ENCODE peak calls at places on chromosome 15, in six cellular contexts. Y is activated T-cell treated with anti-CD3 and anti-CD28 coated beads, Interleukin-2, amount 50 U/mL, for 72 hours; W is amniotic stem cell; I is islet precursor cell; J is stimulated activated CD8-positive, alpha-beta memory T cell treated with anti-CD3 and anti-CD28 coated beads, Interleukin-4, amount 100 ng/mL, for 4 hours; U is fibroblast of the conjunctiva. L is an unnamed sample.

GRCh38 chr15:99566157-99566900 is 545 bp downstream of the MEF2A start:
- DNase-seq in Y (peak), W (no peak), I (peak), J (no peak), U (no peak), L (peak)

GRCh38 chr15:64928626-64929220 is 17.0 kb downstream of the ANKDD1A start:
- DNase-seq in Y (no peak), W (no peak), I (no peak), J (no peak), U (no peak), L (no peak)

GRCh38 chr15:94001113-94001919 is 230.0 kb upstream of the MCTP2 start:
- DNase-seq in Y (no peak), W (no peak), I (no peak), J (no peak), U (no peak), L (no peak)

GRCh38 chr15:58923696-58924300 is 9.7 kb downstream of the SLTM start:
- DNase-seq in Y (no peak), W (no peak), I (no peak), J (no peak), U (peak), L (no peak)

GRCh38 chr15:96072821-96073220 is 257.7 kb upstream of the NR2F2 start:
- DNase-seq in Y (no peak), W (no peak), I (no peak), J (no peak), U (no peak), L (no peak)

GRCh38 chr15:48954538-48954937 is 9.2 kb downstream of the SHC4 start:
- DNase-seq in Y (no peak), W (no peak), I (peak), J (no peak), U (no peak), L (no peak)

GRCh38 chr15:40595773-40596172 is 1.7 kb downstream of the KNL1 start:
- DNase-seq in Y (no peak), W (no peak), I (no peak), J (no peak), U (no peak), L (no peak)

GRCh38 chr15:37217567-37217966 is 117.2 kb upstream of the MEIS2 start:
- DNase-seq in Y (no peak), W (no peak), I (no peak), J (no peak), U (no peak), L (no peak)

GRCh38 chr15:78662028-78662427 is 21.0 kb upstream of the CHRNB4 start:
- DNase-seq in Y (no peak), W (no peak), I (no peak), J (no peak), U (no peak), L (no peak)

GRCh38 chr15:51333571-51333970 is 4.8 kb downstream of the CYP19A1 start:
- DNase-seq in Y (no peak), W (no peak), I (no peak), J (no peak), U (no peak), L (no peak)

GRCh38 chr15:51837784-51838183 is 8.3 kb downstream of the TMOD3 start:
- DNase-seq in Y (no peak), W (no peak), I (no peak), J (no peak), U (no peak), L (no peak)

GRCh38 chr15:65245096-65245849 is 34.0 kb upstream of the CILP start:
- DNase-seq in Y (no peak), W (no peak), I (peak), J (no peak), U (no peak), L (peak)

GRCh38 chr15:29670945-29671307 is 151.3 kb downstream of the TJP1 start:
- DNase-seq in Y (no peak), W (peak), I (no peak), J (no peak), U (peak), L (peak)

GRCh38 chr15:69758810-69759410 is 306.3 kb downstream of the RPLP1 start:
- DNase-seq in Y (peak), W (no peak), I (peak), J (peak), U (no peak), L (peak)

GRCh38 chr15:67174864-67175573 is 79.4 kb downstream of the AAGAB start:
- DNase-seq in Y (peak), W (no peak), I (peak), J (no peak), U (no peak), L (peak)

GRCh38 chr15:76991741-76992645 is 2.9 kb upstream of the PSTPIP1 start:
- DNase-seq in Y (no peak), W (no peak), I (no peak), J (no peak), U (no peak), L (no peak)

GRCh38 chr15:56866798-56867197 is 51.6 kb upstream of the TCF12 start:
- DNase-seq in Y (no peak), W (no peak), I (no peak), J (no peak), U (no peak), L (peak)

GRCh38 chr15:52728899-52729298 is 49.7 kb upstream of the ATOSA start:
- DNase-seq in Y (no peak), W (peak), I (no peak), J (no peak), U (no peak), L (no peak)

GRCh38 chr15:90030376-90030775 is 29.3 kb downstream of the ZNF710 start:
- DNase-seq in Y (no peak), W (no peak), I (peak), J (no peak), U (no peak), L (no peak)

GRCh38 chr15:39300451-39301153 is 280.3 kb upstream of the THBS1 start:
- DNase-seq in Y (no peak), W (peak), I (no peak), J (no peak), U (no peak), L (peak)

GRCh38 chr15:94293411-94294402 is 62.3 kb downstream of the MCTP2 start:
- DNase-seq in Y (no peak), W (no peak), I (no peak), J (no peak), U (no peak), L (no peak)

GRCh38 chr15:29270169-29270955 is 740 bp upstream of the NSMCE3 start:
- DNase-seq in Y (peak), W (no peak), I (no peak), J (no peak), U (no peak), L (peak)

GRCh38 chr15:83430436-83430835 is 16.7 kb upstream of the SH3GL3 start:
- DNase-seq in Y (no peak), W (no peak), I (no peak), J (no peak), U (no peak), L (no peak)

GRCh38 chr15:33191641-33192040 is 2.9 kb downstream of the FMN1 start:
- DNase-seq in Y (no peak), W (no peak), I (no peak), J (no peak), U (no peak), L (no peak)

GRCh38 chr15:87609474-87609873 is 647.1 kb downstream of the NTRK3 start:
- DNase-seq in Y (no peak), W (no peak), I (no peak), J (no peak), U (peak), L (peak)

GRCh38 chr15:67176195-67176971 is 78.1 kb downstream of the AAGAB start:
- DNase-seq in Y (no peak), W (no peak), I (no peak), J (no peak), U (no peak), L (peak)

GRCh38 chr15:59174161-59174845 is 32.3 kb upstream of the LDHAL6B start:
- DNase-seq in Y (no peak), W (no peak), I (no peak), J (no peak), U (no peak), L (peak)

GRCh38 chr15:90213818-90214204 is 12.7 kb downstream of the SEMA4B start:
- DNase-seq in Y (no peak), W (no peak), I (no peak), J (no peak), U (no peak), L (no peak)

GRCh38 chr15:88954431-88955277 is 41.5 kb upstream of the MFGE8 start:
- DNase-seq in Y (no peak), W (no peak), I (no peak), J (no peak), U (peak), L (peak)

GRCh38 chr15:64847016-64847415 is 5.3 kb downstream of the PLEKHO2 start:
- DNase-seq in Y (no peak), W (no peak), I (no peak), J (no peak), U (no peak), L (no peak)

GRCh38 chr15:87752250-87752951 is 504.1 kb downstream of the NTRK3 start:
- DNase-seq in Y (no peak), W (peak), I (no peak), J (no peak), U (peak), L (peak)

GRCh38 chr15:91508633-91509032 is 344.9 kb upstream of the SLCO3A1 start:
- DNase-seq in Y (no peak), W (no peak), I (no peak), J (no peak), U (no peak), L (no peak)

GRCh38 chr15:58697220-58697619 is 52.3 kb downstream of the ADAM10 start:
- DNase-seq in Y (no peak), W (no peak), I (no peak), J (no peak), U (no peak), L (no peak)

GRCh38 chr15:41581110-41581509 is 22.1 kb downstream of the TYRO3 start:
- DNase-seq in Y (no peak), W (no peak), I (peak), J (no peak), U (no peak), L (no peak)

GRCh38 chr15:65653781-65654521 is 32.2 kb downstream of the SLC24A1 start:
- DNase-seq in Y (no peak), W (no peak), I (no peak), J (no peak), U (no peak), L (peak)

GRCh38 chr15:64740361-64741170 is 34.8 kb downstream of the RBPMS2 start:
- DNase-seq in Y (no peak), W (no peak), I (no peak), J (no peak), U (peak), L (peak)

GRCh38 chr15:67998599-67999122 is 55.5 kb upstream of the PIAS1 start:
- DNase-seq in Y (no peak), W (peak), I (peak), J (no peak), U (peak), L (peak)

GRCh38 chr15:52481915-52482314 is 46.8 kb downstream of the MYO5A start:
- DNase-seq in Y (peak), W (peak), I (no peak), J (no peak), U (no peak), L (peak)

GRCh38 chr15:77120576-77120975 is 49.7 kb upstream of the TSPAN3 start:
- DNase-seq in Y (no peak), W (no peak), I (no peak), J (no peak), U (no peak), L (no peak)